ENCODE peak calls at places on chromosomes 7 and 10, in six cellular contexts. I is hepatocyte, O is NB4, J is right atrium auricular region, B is HFF-Myc, R is HL-60. Y is an unnamed sample.

GRCh38 chr10:3482200-3482993 is 302.6 kb downstream of the KLF6 start:
- DNase-seq in I (peak; percentile 92), O (peak; percentile 82), J (peak; percentile 80), B (peak; percentile 86), R (no peak), Y (peak; percentile 82)

GRCh38 chr7:30790391-30790790 is 19.2 kb downstream of the MINDY4 start:
- DNase-seq in I (no peak), O (no peak), J (no peak), B (no peak), R (no peak), Y (no peak)

GRCh38 chr7:128869944-128870285 is 7.3 kb downstream of the ATP6V1F start:
- DNase-seq in I (no peak), O (no peak), J (no peak), B (no peak), R (no peak), Y (no peak)

GRCh38 chr10:117653170-117653515 is 110.6 kb downstream of the EMX2 start:
- DNase-seq in I (peak; percentile 81), O (peak; percentile 63), J (no peak), B (peak; percentile 81), R (no peak), Y (peak; percentile 77)

GRCh38 chr7:158607563-158607962 is 19.9 kb upstream of the PTPRN2 start:
- DNase-seq in I (no peak), O (no peak), J (no peak), B (no peak), R (no peak), Y (no peak)

GRCh38 chr10:46310851-46311250 is 24.1 kb downstream of the ANTXRL start:
- DNase-seq in I (no peak), O (no peak), J (no peak), B (no peak), R (no peak), Y (no peak)

GRCh38 chr7:25953859-25954258 is 198.1 kb upstream of the NFE2L3 start:
- DNase-seq in I (no peak), O (peak; percentile 68), J (no peak), B (no peak), R (no peak), Y (no peak)

GRCh38 chr10:79942261-79943185 is 6.4 kb downstream of the SFTPD start:
- DNase-seq in I (no peak), O (no peak), J (peak; percentile 47), B (no peak), R (no peak), Y (no peak)

GRCh38 chr7:96612034-96612433 is 97.6 kb downstream of the SEM1 start:
- DNase-seq in I (no peak), O (no peak), J (no peak), B (no peak), R (no peak), Y (no peak)

GRCh38 chr7:155203059-155203881 is 94.4 kb upstream of the INSIG1 start:
- DNase-seq in I (no peak), O (peak; percentile 95), J (no peak), B (no peak), R (no peak), Y (no peak)

GRCh38 chr10:132588301-132589013 is 50.9 kb downstream of the INPP5A start:
- DNase-seq in I (no peak), O (peak; percentile 99), J (peak; percentile 74), B (no peak), R (peak; percentile 97), Y (no peak)

GRCh38 chr7:5296627-5297226 is 14.0 kb downstream of the SLC29A4 start:
- DNase-seq in I (peak; percentile 32), O (no peak), J (no peak), B (no peak), R (peak; percentile 25), Y (no peak)

GRCh38 chr7:35694161-35694783 is 663 bp downstream of the HERPUD2 start:
- DNase-seq in I (no peak), O (peak; percentile 72), J (no peak), B (no peak), R (no peak), Y (no peak)

GRCh38 chr7:91342402-91342801 is 78.2 kb downstream of the FZD1 start:
- DNase-seq in I (no peak), O (no peak), J (no peak), B (no peak), R (no peak), Y (no peak)

GRCh38 chr10:123270806-123271205 is 116.6 kb downstream of the BUB3 start:
- DNase-seq in I (no peak), O (no peak), J (no peak), B (no peak), R (no peak), Y (no peak)

GRCh38 chr7:151174246-151175046 is 7.0 kb upstream of the GBX1 start:
- DNase-seq in I (no peak), O (no peak), J (no peak), B (no peak), R (no peak), Y (no peak)

GRCh38 chr10:76736848-76737495 is 900.6 kb downstream of the KCNMA1 start:
- DNase-seq in I (no peak), O (no peak), J (no peak), B (no peak), R (no peak), Y (peak; percentile 18)

GRCh38 chr7:4762121-4763055 is 13.0 kb upstream of the AP5Z1 start:
- DNase-seq in I (no peak), O (no peak), J (no peak), B (no peak), R (no peak), Y (no peak)

GRCh38 chr7:152137476-152138025 is 112.1 kb downstream of the GALNT11 start:
- DNase-seq in I (no peak), O (no peak), J (no peak), B (no peak), R (no peak), Y (no peak)

GRCh38 chr7:22352812-22353340 is 4.1 kb downstream of the RAPGEF5 start:
- DNase-seq in I (no peak), O (no peak), J (no peak), B (no peak), R (no peak), Y (no peak)

GRCh38 chr10:83539528-83540308 is 599.6 kb upstream of the GHITM start:
- DNase-seq in I (peak; percentile 54), O (no peak), J (peak; percentile 83), B (no peak), R (no peak), Y (peak; percentile 23)

GRCh38 chr10:24969732-24970330 is 17.4 kb upstream of the PRTFDC1 start:
- DNase-seq in I (no peak), O (no peak), J (no peak), B (no peak), R (no peak), Y (peak; percentile 31)

GRCh38 chr10:86836044-86836443 is 79.6 kb downstream of the BMPR1A start:
- DNase-seq in I (no peak), O (no peak), J (no peak), B (no peak), R (no peak), Y (no peak)

GRCh38 chr10:15365690-15366089 is 5.4 kb downstream of the FAM171A1 start:
- DNase-seq in I (no peak), O (no peak), J (no peak), B (no peak), R (no peak), Y (no peak)
- TF ChIP-seq CTCF in I (no peak), O (no peak), J (no peak), B (no peak), R (no peak), Y (no peak)

DNA sequence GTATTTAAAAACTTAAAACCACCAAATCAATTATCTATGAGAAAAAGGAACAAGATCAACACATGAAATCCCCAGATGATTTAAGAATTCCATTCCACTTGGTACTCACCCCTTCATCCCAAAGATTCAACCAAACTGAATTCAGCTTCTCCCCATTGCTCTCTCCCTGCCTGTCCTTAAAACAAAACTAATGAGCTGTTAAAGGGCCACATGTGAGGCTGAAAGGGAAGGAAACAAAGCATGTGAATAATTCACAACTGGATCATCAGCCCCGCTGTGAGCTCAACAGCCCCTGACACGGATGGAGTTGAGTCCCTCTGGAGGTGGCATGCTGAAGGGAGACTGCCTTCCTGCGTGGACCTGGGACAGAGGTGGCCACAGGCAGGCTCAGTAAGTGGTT is 32.9 kb downstream of the VOPP1 start:
- DNase-seq in I (no peak), O (no peak), J (no peak), B (no peak), R (no peak), Y (no peak)
- H3K4me3 ChIP-seq in I (no peak overlapping the region), O (no peak overlapping the region), J (no peak overlapping the region), B (no peak overlapping the region), R (no peak overlapping the region), Y (no peak overlapping the region)

DNA sequence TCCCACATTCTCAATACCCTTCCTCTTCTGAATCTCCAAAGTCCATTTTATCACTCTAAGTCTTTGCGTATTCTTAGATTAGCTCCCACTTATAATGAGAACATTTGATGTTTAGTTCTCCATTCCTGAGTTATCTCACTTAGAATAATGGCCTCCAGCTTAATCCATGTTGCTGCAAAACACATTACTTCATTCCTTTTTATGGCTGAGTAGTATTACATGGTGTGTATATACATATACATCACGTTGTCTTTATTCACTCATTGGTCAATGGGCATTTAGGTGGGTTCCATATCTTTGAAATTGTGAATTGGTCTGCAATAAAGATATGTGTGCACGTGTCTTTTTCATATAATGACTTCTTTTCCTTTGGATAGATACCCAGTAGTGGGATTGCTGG is 32.3 kb downstream of the GPR22 start:
- DNase-seq in I (no peak), O (no peak), J (no peak), B (no peak), R (no peak), Y (no peak)
- TF ChIP-seq CTCF in I (no peak), O (no peak), J (no peak), B (no peak), R (no peak), Y (no peak)

GRCh38 chr10:55002420-55002819 is 201.4 kb upstream of the PCDH15 start:
- DNase-seq in I (no peak), O (no peak), J (no peak), B (no peak), R (no peak), Y (no peak)

DNA sequence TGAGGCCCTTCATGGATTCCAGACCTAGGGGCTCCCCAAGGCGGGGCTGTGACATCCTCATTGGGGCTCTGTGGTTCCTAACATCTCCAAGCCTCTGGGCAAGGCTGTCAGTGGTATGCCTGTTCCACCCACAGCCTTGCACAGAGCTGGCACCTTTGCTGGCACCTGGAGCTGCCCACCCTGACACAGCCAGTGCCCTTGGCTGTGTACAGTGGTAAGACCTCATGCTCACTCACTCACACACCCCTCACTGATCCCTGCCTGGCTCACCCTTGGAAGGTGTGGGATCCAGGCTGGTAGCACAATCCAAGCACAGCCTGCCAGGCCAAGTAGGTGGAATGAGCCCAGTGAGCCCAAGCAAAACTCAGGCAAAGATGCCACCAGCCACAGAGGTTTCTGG is 200.4 kb upstream of the PCDH15 start:
- DNase-seq in I (no peak), O (no peak), J (no peak), B (no peak), R (no peak), Y (no peak)
- H3K4me3 ChIP-seq in I (no peak overlapping the region), O (no peak overlapping the region), J (no peak overlapping the region), B (no peak overlapping the region), R (no peak overlapping the region), Y (no peak overlapping the region)

DNA sequence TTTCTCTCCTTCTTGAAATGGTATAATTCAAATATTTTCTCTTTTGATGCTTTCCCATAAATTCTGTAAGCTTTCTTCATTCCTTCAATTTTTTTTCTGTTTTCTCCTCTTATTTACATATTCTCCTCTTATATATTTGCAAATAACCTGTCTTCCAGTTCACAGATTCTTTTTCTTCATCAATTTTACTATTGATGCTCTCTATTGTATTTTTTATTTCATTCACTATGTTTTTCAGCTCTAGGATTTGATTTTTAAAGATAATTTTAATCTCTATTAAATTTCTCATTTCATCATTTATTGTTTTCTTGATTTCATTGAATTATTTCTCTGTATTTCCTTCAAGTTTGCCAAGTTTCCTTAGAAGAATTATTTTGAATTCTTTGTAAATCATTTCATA is 54.0 kb upstream of the PRPS1L1 start:
- DNase-seq in I (no peak), O (no peak), J (no peak), B (no peak), R (no peak), Y (no peak)
- TF ChIP-seq CTCF in I (no peak), O (no peak), J (no peak), B (no peak), R (no peak), Y (no peak)

Y was measured in AG09309.